ENCODE peak calls at places on chromosomes 6 and 20, in nine cellular contexts. O, Z, K, B, A, U, C, F and T are unnamed samples.

GRCh38 chr6:82397962-82398692 is 34.5 kb downstream of the TPBG start:
- DNase-seq in O (no peak), K (no peak), F (no peak), B (no peak), U (no peak), A (no peak), C (no peak), Z (no peak), T (no peak)

GRCh38 chr20:45419188-45420091 is 3.5 kb downstream of the PIGT start:
- DNase-seq in B (peak), U (peak), O (no peak), K (peak), F (peak), C (no peak), A (peak), Z (no peak), T (peak)

GRCh38 chr20:45416917-45417316 is 976 bp downstream of the PIGT start:
- DNase-seq in C (no peak), O (no peak), U (no peak), A (no peak), F (no peak), B (no peak), K (no peak), Z (no peak), T (no peak)

GRCh38 chr6:3005874-3006273 is 6.2 kb downstream of the NQO2 start:
- DNase-seq in A (no peak), F (no peak), B (no peak), Z (no peak), U (peak), K (peak), C (no peak), O (no peak), T (no peak)

GRCh38 chr6:12844284-12845223 is 128.0 kb downstream of the PHACTR1 start:
- DNase-seq in F (no peak), Z (no peak), A (no peak), B (no peak), C (peak), K (no peak), U (no peak), O (no peak), T (no peak)

GRCh38 chr6:73710470-73710869 is 14.5 kb downstream of the CD109 start:
- DNase-seq in Z (no peak), A (no peak), C (no peak), F (no peak), U (no peak), B (peak), K (no peak), O (no peak), T (no peak)

GRCh38 chr6:81750660-81751387 is 1.7 kb downstream of the TENT5A start:
- DNase-seq in C (no peak), U (no peak), B (no peak), O (no peak), Z (no peak), A (no peak), K (no peak), F (no peak), T (no peak)

GRCh38 chr20:1328680-1329330 is at the start of gene SDCBP2:
- DNase-seq in B (no peak), O (peak), A (peak), U (no peak), K (peak), F (no peak), C (no peak), Z (no peak), T (no peak)

GRCh38 chr6:131135244-131136020 is at the start of gene AKAP7:
- DNase-seq in C (peak), F (peak), K (peak), B (peak), Z (peak), A (peak), O (peak), U (peak), T (peak)

GRCh38 chr6:50791900-50792508 is 26.7 kb upstream of the TFAP2B start:
- DNase-seq in C (peak), K (no peak), O (no peak), Z (no peak), F (no peak), U (peak), A (no peak), B (peak), T (no peak)

GRCh38 chr6:2984738-2985381 is 13.5 kb upstream of the SERPINB6 start:
- DNase-seq in A (no peak), K (no peak), Z (no peak), C (no peak), B (no peak), F (no peak), U (no peak), O (no peak), T (no peak)

GRCh38 chr20:5078399-5078958 is 41.3 kb downstream of the PCNA start:
- DNase-seq in A (peak), B (peak), C (peak), F (peak), Z (peak), U (peak), K (peak), O (peak), T (peak)

GRCh38 chr6:37283268-37283667 is 25.3 kb upstream of the TMEM217 start:
- DNase-seq in K (no peak), B (no peak), O (no peak), A (no peak), F (no peak), U (no peak), C (no peak), Z (no peak), T (no peak)

GRCh38 chr6:44004625-44005506 is 122.4 kb downstream of the MRPL14 start:
- DNase-seq in U (peak), A (no peak), K (no peak), O (no peak), Z (no peak), B (no peak), C (peak), F (peak), T (no peak)

GRCh38 chr6:41531591-41532582 is 14.3 kb upstream of the FOXP4 start:
- DNase-seq in C (peak), F (no peak), Z (peak), U (no peak), K (no peak), O (no peak), B (no peak), A (no peak), T (no peak)

GRCh38 chr6:10415593-10416480 is 963 bp upstream of the TFAP2A start:
- DNase-seq in O (no peak), B (no peak), F (no peak), U (no peak), Z (no peak), C (no peak), A (no peak), K (no peak), T (no peak)

GRCh38 chr6:38973178-38974057 is 75.2 kb upstream of the GLP1R start:
- DNase-seq in O (no peak), U (peak), K (no peak), B (peak), F (no peak), Z (no peak), C (peak), A (no peak), T (no peak)

GRCh38 chr6:137165375-137166246 is 7.8 kb downstream of the IL22RA2 start:
- DNase-seq in C (peak), B (no peak), U (no peak), K (no peak), O (no peak), A (peak), Z (peak), F (no peak), T (no peak)

GRCh38 chr6:88376197-88376596 is 210.1 kb upstream of the CNR1 start:
- DNase-seq in B (no peak), C (no peak), O (no peak), A (no peak), Z (no peak), F (no peak), U (no peak), K (no peak), T (no peak)

GRCh38 chr6:129936329-129937165 is 75.4 kb upstream of the TMEM244 start:
- DNase-seq in F (no peak), A (peak), B (peak), K (no peak), Z (peak), U (peak), C (peak), O (peak), T (no peak)

GRCh38 chr6:168264593-168265335 is 54.8 kb downstream of the DACT2 start:
- DNase-seq in C (no peak), Z (no peak), K (no peak), F (no peak), U (no peak), B (no peak), O (no peak), A (peak), T (no peak)

GRCh38 chr20:2610941-2611720 is 41.3 kb upstream of the NOP56 start:
- DNase-seq in U (no peak), C (no peak), O (no peak), A (no peak), F (no peak), B (no peak), K (no peak), Z (no peak), T (no peak)

GRCh38 chr20:61678437-61678836 is 387.2 kb downstream of the TAF4 start:
- DNase-seq in F (peak), O (peak), B (no peak), U (no peak), C (no peak), A (no peak), K (no peak), Z (no peak), T (no peak)

GRCh38 chr6:19024737-19025136 is 637.6 kb downstream of the RNF144B start:
- DNase-seq in U (no peak), B (peak), A (no peak), C (no peak), K (no peak), Z (no peak), O (no peak), F (no peak), T (no peak)

GRCh38 chr6:151731313-151731712 is 76.2 kb upstream of the ESR1 start:
- DNase-seq in U (no peak), K (no peak), A (no peak), F (no peak), C (no peak), B (no peak), O (no peak), Z (no peak), T (no peak)

GRCh38 chr6:50823130-50823920 is 4.7 kb downstream of the TFAP2B start:
- DNase-seq in B (no peak), C (no peak), K (no peak), U (no peak), F (no peak), O (no peak), Z (no peak), A (no peak), T (no peak)

GRCh38 chr6:12923644-12924235 is 207.2 kb downstream of the PHACTR1 start:
- DNase-seq in C (no peak), A (no peak), Z (no peak), K (no peak), O (no peak), B (no peak), F (no peak), U (no peak), T (no peak)

GRCh38 chr6:17905611-17906592 is 81.5 kb downstream of the KIF13A start:
- DNase-seq in Z (no peak), C (no peak), B (no peak), K (no peak), U (no peak), O (no peak), F (no peak), A (no peak), T (no peak)

GRCh38 chr6:63307581-63308246 is 12.1 kb downstream of the LGSN start:
- DNase-seq in U (no peak), A (no peak), Z (no peak), O (no peak), B (no peak), K (no peak), C (no peak), F (no peak), T (no peak)

GRCh38 chr6:125812394-125813231 is 21.9 kb downstream of the NCOA7 start:
- DNase-seq in B (no peak), O (no peak), A (no peak), U (no peak), K (no peak), Z (no peak), C (peak), F (no peak), T (no peak)

GRCh38 chr6:4703367-4703766 is 72.8 kb upstream of the CDYL start:
- DNase-seq in O (no peak), F (no peak), A (no peak), B (no peak), C (no peak), K (no peak), U (no peak), Z (no peak), T (no peak)
- H3K27ac ChIP-seq in O (no peak), F (no peak), A (no peak), B (no peak), C (no peak), K (no peak), U (no peak), Z (no peak), T (no peak)

GRCh38 chr20:3971145-3971544 is 44.2 kb downstream of the RNF24 start:
- DNase-seq in Z (no peak), K (no peak), O (no peak), C (no peak), B (no peak), F (no peak), A (no peak), U (no peak), T (no peak)

GRCh38 chr20:3972161-3972560 is 43.2 kb downstream of the RNF24 start:
- DNase-seq in O (no peak), A (no peak), B (no peak), F (no peak), U (no peak), Z (no peak), C (no peak), K (no peak), T (no peak)

GRCh38 chr20:3966571-3966970 is 48.8 kb downstream of the RNF24 start:
- DNase-seq in B (no peak), F (no peak), K (no peak), U (no peak), C (no peak), O (no peak), Z (no peak), A (no peak), T (no peak)

GRCh38 chr20:3973705-3974104 is 41.7 kb downstream of the RNF24 start:
- DNase-seq in O (no peak), C (no peak), Z (no peak), U (no peak), K (no peak), B (no peak), A (no peak), F (no peak), T (no peak)

DNA sequence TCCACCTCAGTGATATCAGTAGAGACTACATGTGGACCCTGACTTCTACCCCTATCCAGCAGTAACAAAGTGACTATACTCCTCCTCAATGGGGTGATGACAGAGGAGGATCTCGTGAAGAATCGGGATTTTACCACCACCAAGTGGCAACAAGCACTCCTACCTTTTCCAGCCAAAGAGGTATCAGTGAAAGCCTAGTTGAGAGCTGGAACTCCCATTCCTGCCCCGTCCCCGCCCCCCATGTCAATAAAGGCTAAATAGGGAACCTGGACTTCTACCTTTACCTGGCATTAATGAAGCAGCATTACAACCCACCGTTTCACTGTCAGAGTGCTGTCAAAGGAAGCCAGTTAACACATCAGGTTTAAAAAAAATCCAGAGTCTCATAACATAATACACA is 45.3 kb downstream of the RNF24 start:
- DNase-seq in B (no peak), A (peak), F (no peak), Z (no peak), U (no peak), O (no peak), C (peak), K (no peak), T (no peak)
- TF ChIP-seq CTCF in B (no peak), A (peak), F (peak), Z (no peak), U (no peak), O (no peak), C (peak), K (no peak), T (no peak)

DNA sequence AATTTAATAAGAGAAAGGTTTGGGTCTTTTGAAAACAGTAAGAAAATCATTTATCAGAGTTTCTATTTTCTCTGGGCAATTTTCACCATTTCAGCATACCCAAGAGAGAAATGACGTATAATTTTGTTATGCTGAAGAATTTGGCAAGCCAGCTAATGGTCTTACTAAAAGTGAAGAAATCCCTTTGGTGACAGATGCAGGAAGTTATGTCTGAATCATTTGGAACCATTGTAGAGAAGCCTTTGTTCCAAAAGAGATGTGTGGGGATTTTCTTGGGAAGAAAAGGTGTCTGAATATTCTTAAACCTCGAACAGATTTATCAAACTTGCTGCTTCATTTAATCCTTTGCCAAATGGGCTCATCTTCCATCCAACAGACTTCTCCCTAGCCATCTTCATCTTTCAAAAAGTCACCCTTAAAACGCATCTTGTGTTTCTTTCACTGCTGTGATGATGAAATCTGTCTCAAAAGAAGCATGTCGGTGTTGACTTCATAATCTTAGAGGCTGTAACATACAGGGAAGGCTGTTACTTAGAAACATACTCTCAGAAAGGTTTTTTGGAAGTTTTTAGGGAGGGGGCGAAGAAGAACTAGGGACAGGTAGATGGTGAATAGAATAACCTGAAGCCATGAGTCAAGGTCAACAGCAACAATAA is 39.5 kb downstream of the CITED2 start:
- DNase-seq in O (no peak), A (no peak), Z (no peak), U (no peak), F (no peak), K (no peak), C (no peak), B (peak), T (no peak)
- H3K4me3 ChIP-seq in O (no peak), A (no peak), Z (no peak), U (no peak), F (no peak), K (no peak), C (no peak), B (no peak), T (no peak)

DNA sequence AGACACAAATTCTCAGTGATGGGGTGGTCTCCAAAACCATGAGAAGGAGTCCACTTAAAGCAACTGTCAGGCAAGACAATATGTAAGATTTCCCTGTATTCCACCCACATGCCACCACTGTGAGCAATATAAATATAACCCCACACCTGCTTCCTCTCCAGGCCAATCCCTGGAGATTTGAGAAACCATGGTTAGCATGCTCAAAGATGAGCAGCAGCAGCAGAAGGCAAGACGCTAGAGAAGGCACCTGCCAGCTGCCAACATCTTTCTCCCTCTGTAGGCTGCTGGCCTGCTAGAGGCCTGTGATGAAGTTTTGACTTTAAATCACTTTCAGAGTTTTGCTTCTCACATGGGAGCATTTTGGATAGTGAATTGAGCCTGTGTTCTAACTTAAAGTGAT is 7.9 kb upstream of the SOD2 start:
- DNase-seq in F (no peak), C (no peak), B (no peak), O (no peak), Z (no peak), K (no peak), A (no peak), U (no peak), T (no peak)
- H3K27ac ChIP-seq in F (peak), C (no peak), B (peak), O (peak), Z (no peak), K (peak), A (peak), U (peak), T (peak)

DNA sequence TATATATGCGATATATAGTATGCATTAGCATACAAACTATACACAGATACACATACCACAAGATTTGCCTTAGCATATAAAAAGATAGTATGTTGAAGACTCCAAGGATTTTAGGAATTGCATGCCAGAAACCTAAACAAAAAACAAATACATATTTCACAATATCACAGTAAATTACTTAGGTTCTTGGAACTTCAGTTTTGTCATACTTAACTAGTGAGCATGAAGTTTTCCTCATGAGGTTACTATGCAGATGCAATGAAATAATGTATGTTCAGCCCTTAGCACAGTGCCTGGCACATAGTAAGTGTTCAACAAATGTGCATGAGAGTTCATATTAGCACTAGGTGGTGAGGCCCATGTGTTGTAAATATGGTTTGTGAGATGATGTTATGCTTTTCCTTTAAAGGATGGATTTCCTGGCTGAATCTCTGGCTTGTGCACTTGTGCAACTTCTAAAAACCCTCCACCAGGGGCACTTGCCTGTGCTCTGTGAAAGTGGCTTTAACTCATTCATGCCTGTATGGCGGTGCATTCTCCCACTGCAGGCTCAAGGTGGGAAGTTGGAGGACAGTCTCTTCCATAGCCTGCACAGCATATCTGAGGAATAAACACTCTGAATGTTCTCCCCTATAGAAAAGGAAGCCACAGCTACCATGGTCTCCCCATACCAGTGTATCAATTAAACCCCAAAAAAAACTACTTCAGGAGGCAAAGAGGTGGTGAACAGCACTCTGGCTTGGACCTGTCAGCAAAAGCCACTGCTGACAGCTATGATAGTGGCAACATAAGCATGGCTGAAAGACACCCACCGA is 624.1 kb upstream of the CDH4 start:
- DNase-seq in F (no peak), A (no peak), Z (no peak), C (no peak), O (no peak), U (no peak), K (no peak), B (no peak), T (no peak)
- TF ChIP-seq CTCF in F (no peak), A (no peak), Z (no peak), C (no peak), O (peak), U (no peak), K (no peak), B (no peak), T (no peak)